ENCODE peak calls at places on chromosomes 6 and 20, in five cellular contexts. L is tibial artery, R is adrenal gland, E is fibroblast of lung, F is type B pancreatic cell. P is an unnamed sample.

GRCh38 chr6:79385333-79385732 is 150.9 kb upstream of the HMGN3 start:
- DNase-seq in R (no peak), E (no peak), F (no peak), L (no peak), P (no peak)

GRCh38 chr6:170074907-170075306 is 216.0 kb downstream of the DLL1 start:
- DNase-seq in F (peak; percentile 56), E (no peak), R (no peak), L (no peak), P (peak; percentile 8)

GRCh38 chr20:8305449-8305978 is 173.4 kb downstream of the PLCB1 start:
- DNase-seq in F (no peak), L (no peak), R (peak; percentile 18), E (peak; percentile 43), P (peak; percentile 47)

GRCh38 chr6:166903027-166903426 is 53.3 kb downstream of the RNASET2 start:
- DNase-seq in F (no peak), R (no peak), E (no peak), L (no peak), P (no peak)

GRCh38 chr6:16804515-16805161 is 43.4 kb upstream of the ATXN1 start:
- DNase-seq in E (no peak), L (no peak), F (no peak), R (no peak), P (no peak)

GRCh38 chr6:114564302-114564933 is 221.6 kb upstream of the HS3ST5 start:
- DNase-seq in R (no peak), E (no peak), F (no peak), L (no peak), P (no peak)

GRCh38 chr6:150124235-150124634 is 18.6 kb upstream of the PPP1R14C start:
- DNase-seq in F (no peak), R (no peak), E (no peak), L (no peak), P (no peak)

GRCh38 chr6:115898246-115898645 is 162.4 kb downstream of the FRK start:
- DNase-seq in L (no peak), E (peak; percentile 28), R (no peak), F (no peak), P (no peak)

GRCh38 chr6:84739866-84740208 is 24.6 kb downstream of the TBX18 start:
- DNase-seq in L (no peak), R (no peak), E (no peak), F (no peak), P (no peak)

GRCh38 chr20:41365785-41366545 is 653 bp downstream of the EMILIN3 start:
- DNase-seq in E (no peak), F (no peak), L (no peak), R (no peak), P (no peak)

DNA sequence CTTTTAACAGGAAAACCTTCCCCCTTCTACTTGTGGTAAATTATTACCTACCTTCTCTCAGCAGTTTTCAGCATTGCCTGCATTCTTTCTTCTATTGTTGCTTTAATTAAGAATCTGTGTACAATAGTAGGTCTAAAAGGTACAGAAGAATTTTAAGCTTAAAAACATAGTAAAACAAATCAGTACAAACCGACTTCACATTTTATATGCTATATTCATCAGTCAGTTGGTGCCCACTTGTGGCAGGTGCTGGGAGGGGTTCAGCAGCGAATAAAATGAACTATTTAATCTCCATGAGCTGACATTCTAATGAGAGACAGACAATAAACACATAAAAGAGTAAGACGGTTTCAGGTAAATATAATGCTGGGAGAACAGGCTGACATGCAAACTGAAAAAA is 73.4 kb upstream of the FBXO30 start:
- DNase-seq in E (peak; percentile 36), L (peak; percentile 23), F (no peak), R (no peak), P (no peak)
- TF ChIP-seq CTCF in E (peak; percentile 48), L (peak; percentile 55), F (peak; percentile 54), R (no peak), P (no peak)

DNA sequence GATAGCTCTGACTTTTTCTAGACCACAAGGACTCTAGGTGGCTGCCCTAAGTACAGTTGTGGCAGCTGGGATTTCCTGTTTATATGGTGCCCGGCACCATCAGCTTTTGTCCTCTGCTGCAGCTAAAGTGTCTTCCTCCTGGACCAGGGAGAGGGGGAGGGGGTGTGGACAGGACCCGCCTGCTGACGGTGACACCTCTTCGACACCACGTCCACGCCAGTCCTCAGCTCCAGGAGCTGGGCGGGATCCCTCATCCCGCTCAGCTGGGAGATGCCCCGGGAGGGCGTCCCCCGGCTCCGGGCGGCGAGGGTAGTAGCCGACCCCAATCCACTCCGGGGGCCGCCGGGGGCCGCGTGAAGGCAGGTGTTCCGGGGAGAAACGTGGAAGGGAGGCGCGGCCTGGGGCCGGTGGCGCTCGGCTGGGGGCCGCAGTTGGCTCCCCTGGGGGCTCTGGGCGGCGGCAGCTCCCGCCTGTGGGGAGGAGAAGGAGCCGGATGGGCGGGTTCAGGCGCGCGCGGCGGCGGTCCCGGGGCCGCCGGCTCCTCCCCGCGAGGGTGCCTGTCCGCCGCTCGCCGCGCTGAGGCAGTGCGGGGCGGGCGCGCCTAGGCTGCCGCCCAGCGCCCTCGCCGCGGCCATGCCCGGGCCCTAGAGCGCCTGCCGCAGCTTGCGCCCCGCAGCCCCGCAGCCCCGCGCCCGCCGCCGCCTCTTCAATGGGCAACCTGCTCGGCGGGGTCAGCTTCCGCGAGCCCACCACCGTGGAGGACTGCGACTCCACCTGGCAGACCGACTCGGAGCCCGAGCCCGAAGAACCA is at the start of gene OGFRL1:
- DNase-seq in F (peak; percentile 74), E (peak; percentile 58), R (peak; percentile 75), L (peak; percentile 67), P (peak; percentile 66)
- TF ChIP-seq CTCF in F (no peak), E (no peak), R (no peak), L (no peak), P (no peak)

GRCh38 chr20:43386878-43387277 is 70.8 kb upstream of the SRSF6 start:
- DNase-seq in R (no peak), F (no peak), E (no peak), L (no peak), P (no peak)
- TF ChIP-seq CTCF in R (no peak), F (no peak), E (no peak), L (no peak), P (no peak)

DNA sequence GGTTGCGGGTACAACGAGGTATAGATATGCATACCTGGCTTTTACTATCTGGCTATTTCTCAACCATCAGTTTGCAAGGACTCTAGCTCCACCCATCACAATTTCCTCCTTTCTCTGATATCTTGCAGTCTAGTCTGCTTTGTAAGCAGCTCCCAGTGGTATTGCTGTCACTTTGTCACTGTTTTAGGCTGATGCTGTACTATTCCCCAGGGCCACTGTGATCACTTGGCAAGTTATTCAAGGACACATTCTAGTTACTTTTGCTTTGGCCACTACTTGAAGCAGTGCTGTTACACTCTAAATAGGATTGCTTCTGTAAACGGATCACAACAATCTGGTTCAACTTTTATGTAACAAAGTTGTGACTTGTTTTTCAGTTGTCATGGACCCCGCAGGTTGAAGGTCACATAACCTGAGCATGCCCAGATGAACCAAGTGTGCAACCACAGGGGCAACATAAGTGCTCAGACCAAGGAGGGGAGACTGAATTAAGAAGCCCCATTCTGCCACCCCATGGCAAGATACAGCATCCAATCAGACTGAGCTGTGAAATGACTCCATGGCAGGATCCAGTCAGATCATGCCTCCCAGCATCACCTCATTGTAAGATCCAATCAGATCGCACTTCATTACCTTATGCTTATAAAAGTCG is 588.3 kb upstream of the CITED2 start:
- DNase-seq in L (no peak), E (no peak), F (no peak), R (peak; percentile 69), P (no peak)
- TF ChIP-seq CTCF in L (no peak), E (no peak), F (no peak), R (no peak), P (no peak)

GRCh38 chr6:117601811-117602150 is 530 bp downstream of the GOPC start:
- DNase-seq in F (no peak), E (no peak), L (no peak), R (no peak), P (no peak)

GRCh38 chr6:117602899-117603588 is 733 bp upstream of the GOPC start:
- DNase-seq in R (no peak), L (no peak), F (no peak), E (no peak), P (no peak)

GRCh38 chr6:117602151-117602898 is at the start of gene GOPC:
- DNase-seq in F (peak; percentile 90), E (peak; percentile 98), R (peak; percentile 98), L (peak; percentile 97), P (peak; percentile 83)

GRCh38 chr6:117600008-117600743 is 2.1 kb downstream of the GOPC start:
- DNase-seq in R (no peak), E (peak; percentile 35), F (no peak), L (no peak), P (no peak)

GRCh38 chr6:117605169-117605826 is 3.0 kb upstream of the GOPC start:
- DNase-seq in R (peak; percentile 43), E (peak; percentile 85), F (no peak), L (no peak), P (no peak)
- TF ChIP-seq CTCF in R (peak; percentile 71), E (peak; percentile 84), F (peak; percentile 80), L (peak; percentile 58), P (peak; percentile 49)